ENCODE peak calls at places on chromosomes 13 and 19, in four cellular contexts. One of them, this sample, is unnamed.
A peak's percentile ranks its signal among the peaks of the same experiment; 100 is the strongest.

GRCh38 chr13:80591978-80592377 is 251.1 kb upstream of the SPRY2 start:
- ATAC-seq in activated T-cell treated with anti-CD3 and anti-CD28 coated beads, Interleukin-2, amount 50 U/mL, for 72 hours: no peak
- ATAC-seq in omental fat pad: no peak
- ATAC-seq in left ventricle myocardium superior: no peak
- ATAC-seq in this sample: no peak

GRCh38 chr13:98719527-98720250 is 32.8 kb downstream of the SLC15A1 start:
- ATAC-seq in activated T-cell treated with anti-CD3 and anti-CD28 coated beads, Interleukin-2, amount 50 U/mL, for 72 hours: no peak
- ATAC-seq in omental fat pad: no peak
- ATAC-seq in left ventricle myocardium superior: no peak
- ATAC-seq in this sample: no peak

GRCh38 chr19:17761148-17761547 is 9.9 kb downstream of the FCHO1 start:
- ATAC-seq in activated T-cell treated with anti-CD3 and anti-CD28 coated beads, Interleukin-2, amount 50 U/mL, for 72 hours: no peak
- ATAC-seq in omental fat pad: no peak
- ATAC-seq in left ventricle myocardium superior: no peak
- ATAC-seq in this sample: no peak

GRCh38 chr13:105665284-105665683 is 870.2 kb downstream of the EFNB2 start:
- ATAC-seq in activated T-cell treated with anti-CD3 and anti-CD28 coated beads, Interleukin-2, amount 50 U/mL, for 72 hours: no peak
- ATAC-seq in omental fat pad: no peak
- ATAC-seq in left ventricle myocardium superior: no peak
- ATAC-seq in this sample: no peak

GRCh38 chr13:22110368-22110767 is 439.5 kb downstream of the FGF9 start:
- ATAC-seq in activated T-cell treated with anti-CD3 and anti-CD28 coated beads, Interleukin-2, amount 50 U/mL, for 72 hours: no peak
- ATAC-seq in omental fat pad: no peak
- ATAC-seq in left ventricle myocardium superior: peak; percentile 23
- ATAC-seq in this sample: no peak

GRCh38 chr19:32350492-32350891 is 5.1 kb downstream of the ZNF507 start:
- ATAC-seq in activated T-cell treated with anti-CD3 and anti-CD28 coated beads, Interleukin-2, amount 50 U/mL, for 72 hours: no peak
- ATAC-seq in omental fat pad: no peak
- ATAC-seq in left ventricle myocardium superior: no peak
- ATAC-seq in this sample: no peak

GRCh38 chr19:16164222-16164890 is 9.0 kb downstream of the CIB3 start:
- ATAC-seq in activated T-cell treated with anti-CD3 and anti-CD28 coated beads, Interleukin-2, amount 50 U/mL, for 72 hours: no peak
- ATAC-seq in omental fat pad: no peak
- ATAC-seq in left ventricle myocardium superior: no peak
- ATAC-seq in this sample: no peak

GRCh38 chr13:29428310-29428991 is 167.0 kb downstream of the SLC7A1 start:
- ATAC-seq in activated T-cell treated with anti-CD3 and anti-CD28 coated beads, Interleukin-2, amount 50 U/mL, for 72 hours: no peak
- ATAC-seq in omental fat pad: peak; percentile 62
- ATAC-seq in left ventricle myocardium superior: peak; percentile 95
- ATAC-seq in this sample: peak; percentile 88

GRCh38 chr13:80047406-80047805 is 293.5 kb downstream of the SPRY2 start:
- ATAC-seq in activated T-cell treated with anti-CD3 and anti-CD28 coated beads, Interleukin-2, amount 50 U/mL, for 72 hours: no peak
- ATAC-seq in omental fat pad: no peak
- ATAC-seq in left ventricle myocardium superior: no peak
- ATAC-seq in this sample: no peak

This sample was measured in gastroesophageal sphincter.